ENCODE peak calls at places on chromosome 20, in five cellular contexts. U, K, F, R and L are unnamed samples.

GRCh38 chr20:10603971-10604864 is 69.6 kb downstream of the JAG1 start:
- DNase-seq in F (no peak), K (no peak), R (peak; percentile 99), U (no peak), L (no peak)

GRCh38 chr20:7758436-7758835 is 181.8 kb downstream of the HAO1 start:
- DNase-seq in U (no peak), F (no peak), R (no peak), K (no peak), L (no peak)

GRCh38 chr20:8305449-8305978 is 173.4 kb downstream of the PLCB1 start:
- DNase-seq in U (peak; percentile 72), K (peak; percentile 57), F (peak; percentile 30), R (peak; percentile 83), L (peak; percentile 63)

GRCh38 chr20:13389115-13389514 is 168.0 kb downstream of the ISM1 start:
- DNase-seq in K (no peak), R (no peak), F (no peak), U (no peak), L (no peak)

GRCh38 chr20:49320460-49320859 is 42.6 kb upstream of the ZNFX1 start:
- DNase-seq in K (peak; percentile 63), F (no peak), R (peak; percentile 47), U (no peak), L (peak; percentile 68)

GRCh38 chr20:24863356-24863755 is 85.7 kb upstream of the CST7 start:
- DNase-seq in F (no peak), K (no peak), R (no peak), U (no peak), L (no peak)

GRCh38 chr20:57483287-57484050 is 41.5 kb downstream of the CTCFL start:
- DNase-seq in F (peak; percentile 94), K (no peak), R (no peak), U (no peak), L (no peak)

GRCh38 chr20:13041574-13042457 is 33.0 kb downstream of the SPTLC3 start:
- DNase-seq in U (no peak), K (no peak), R (no peak), F (no peak), L (no peak)

GRCh38 chr20:42366626-42367025 is 748.4 kb upstream of the CHD6 start:
- DNase-seq in F (no peak), U (no peak), R (no peak), K (no peak), L (no peak)

GRCh38 chr20:7728373-7728772 is 211.9 kb downstream of the HAO1 start:
- DNase-seq in F (no peak), U (no peak), K (no peak), R (no peak), L (no peak)

GRCh38 chr20:9400371-9401025 is 113.9 kb upstream of the LAMP5 start:
- DNase-seq in F (no peak), U (no peak), K (no peak), R (no peak), L (no peak)

GRCh38 chr20:50191566-50192363 is 1.1 kb downstream of the CEBPB start:
- DNase-seq in K (no peak), U (no peak), F (no peak), R (peak; percentile 42), L (peak; percentile 59)

GRCh38 chr20:11891081-11891826 is 26.4 kb upstream of the BTBD3 start:
- DNase-seq in F (no peak), K (no peak), U (no peak), R (peak; percentile 80), L (no peak)

GRCh38 chr20:11777861-11778570 is 139.7 kb upstream of the BTBD3 start:
- DNase-seq in R (no peak), U (no peak), F (no peak), K (no peak), L (no peak)

GRCh38 chr20:17502105-17502504 is 29.1 kb downstream of the BFSP1 start:
- DNase-seq in U (no peak), F (no peak), K (no peak), R (no peak), L (no peak)

DNA sequence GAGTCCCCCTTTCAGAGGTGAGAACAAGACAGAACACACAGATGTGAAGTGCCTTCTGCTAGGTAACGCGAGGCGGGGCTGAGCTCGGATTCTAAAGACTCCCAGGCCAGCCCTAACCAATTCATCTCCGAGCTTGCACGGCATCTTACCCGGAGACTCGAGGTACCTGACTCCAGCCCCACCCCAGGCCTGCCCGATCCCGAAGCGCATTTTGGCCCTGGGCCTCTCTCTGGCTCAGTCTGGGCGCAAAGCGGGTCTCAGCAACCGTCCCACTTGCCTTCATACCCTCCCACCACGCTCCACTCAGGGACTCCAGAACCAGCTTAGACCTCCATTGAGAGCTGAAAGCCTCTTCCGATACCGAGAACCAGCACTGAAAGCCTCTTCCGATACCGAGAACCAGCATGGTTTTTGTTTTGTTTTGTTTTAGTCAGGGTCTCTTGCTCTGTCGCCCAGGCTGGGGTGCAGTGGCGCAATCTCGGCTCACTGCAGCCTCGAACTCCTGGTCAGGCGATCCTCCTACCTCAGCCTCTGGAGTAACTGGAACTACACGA is 661 bp upstream of the DYNLRB1 start:
- DNase-seq in R (peak; percentile 65), F (peak; percentile 56), U (peak; percentile 67), K (peak; percentile 69), L (peak; percentile 67)
- TF ChIP-seq SUZ12 in R (no peak), F (no peak), U (no peak), K (no peak), L (no peak)

DNA sequence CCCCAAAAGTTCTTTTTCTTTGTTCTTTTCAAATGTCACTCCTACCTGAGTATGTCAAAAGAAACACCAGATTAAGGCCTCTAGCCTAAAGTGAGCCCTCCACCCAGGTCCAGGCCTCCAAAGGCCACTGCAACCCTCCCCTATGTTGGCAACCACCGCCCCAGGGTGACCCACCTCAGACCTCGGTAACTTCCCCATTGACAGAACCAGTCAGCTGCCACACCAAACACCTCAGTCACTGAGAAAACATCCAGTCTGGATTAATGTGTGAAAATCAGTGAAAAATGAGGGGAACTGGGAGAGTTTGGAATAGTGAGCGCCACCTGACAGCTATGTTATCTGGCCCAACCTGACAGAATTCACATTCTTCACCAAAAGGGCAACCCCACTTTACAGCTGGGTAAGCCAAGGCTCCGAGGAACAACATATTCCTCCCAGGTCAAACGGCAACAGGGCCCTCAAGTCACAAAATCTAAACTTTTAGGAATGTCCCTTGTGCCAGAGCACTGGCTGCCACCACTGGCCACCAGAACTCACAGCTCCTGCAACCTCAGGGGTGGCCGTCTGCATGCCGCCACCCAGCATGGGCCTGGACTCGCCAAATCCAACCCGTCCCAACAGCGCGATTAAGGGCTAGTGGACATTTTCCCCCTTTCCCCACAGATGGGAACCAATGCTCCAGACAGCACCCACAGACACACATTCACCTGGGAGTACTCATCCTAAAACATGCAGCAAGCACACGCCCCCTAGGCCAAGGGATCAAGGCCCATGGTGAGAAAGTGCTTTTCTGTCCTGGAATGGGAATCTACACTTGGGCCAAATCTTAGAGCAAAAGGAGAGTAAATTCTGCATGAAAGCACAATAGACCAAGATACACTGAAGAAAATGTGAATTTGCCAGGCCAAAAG is 4.8 kb downstream of the TAF4 start:
- DNase-seq in F (no peak), U (no peak), R (no peak), K (no peak), L (no peak)
- TF ChIP-seq SUZ12 in F (no peak), U (no peak), R (no peak), K (no peak), L (no peak)

DNA sequence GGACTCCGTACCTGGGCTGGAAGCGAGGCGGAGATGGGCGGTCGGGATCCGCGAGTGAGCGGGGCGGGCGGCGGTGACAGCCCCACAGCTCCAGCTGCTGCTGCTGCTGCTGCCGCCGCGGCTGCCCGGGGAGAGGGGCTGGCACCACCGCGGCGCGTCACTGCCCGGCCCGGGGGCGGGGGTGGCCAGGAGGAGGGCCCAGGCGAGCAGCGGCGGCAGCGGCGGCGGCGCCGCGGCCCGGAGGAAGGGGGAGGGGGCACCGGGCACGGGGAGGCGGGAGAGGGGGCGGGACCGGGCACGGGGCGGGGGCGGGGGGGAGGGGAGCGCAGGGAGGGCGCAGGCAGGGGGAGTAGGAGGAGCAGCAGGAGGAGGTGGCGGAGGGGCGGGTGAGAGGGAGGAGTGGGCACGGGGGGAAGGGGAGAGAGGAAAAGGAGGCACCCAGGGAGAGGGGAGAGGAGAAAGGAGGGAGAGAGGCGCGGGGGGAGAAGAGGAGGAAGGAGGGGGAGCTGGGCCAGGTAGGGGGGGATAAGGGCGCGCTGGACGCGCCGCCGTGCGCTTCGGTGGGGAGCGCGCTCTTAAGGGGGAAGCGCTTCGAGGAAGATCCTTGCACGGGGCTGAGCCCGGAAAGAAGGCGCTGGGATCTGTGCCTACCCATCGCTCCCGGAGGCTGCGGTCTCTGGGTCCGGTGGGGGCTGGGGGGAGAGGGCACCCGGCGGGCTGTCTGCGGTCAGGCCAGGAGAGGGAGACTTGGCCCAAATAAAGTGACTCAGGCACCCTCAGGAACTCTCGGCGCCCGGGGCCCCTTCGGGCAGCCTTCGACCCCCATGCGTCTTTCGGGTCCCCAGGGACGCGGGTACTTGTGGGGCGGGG is 101.5 kb downstream of the NOL4L start:
- DNase-seq in F (no peak), K (no peak), R (peak; percentile 72), U (no peak), L (peak; percentile 62)
- TF ChIP-seq SUZ12 in F (no peak), K (no peak), R (no peak), U (no peak), L (no peak)

DNA sequence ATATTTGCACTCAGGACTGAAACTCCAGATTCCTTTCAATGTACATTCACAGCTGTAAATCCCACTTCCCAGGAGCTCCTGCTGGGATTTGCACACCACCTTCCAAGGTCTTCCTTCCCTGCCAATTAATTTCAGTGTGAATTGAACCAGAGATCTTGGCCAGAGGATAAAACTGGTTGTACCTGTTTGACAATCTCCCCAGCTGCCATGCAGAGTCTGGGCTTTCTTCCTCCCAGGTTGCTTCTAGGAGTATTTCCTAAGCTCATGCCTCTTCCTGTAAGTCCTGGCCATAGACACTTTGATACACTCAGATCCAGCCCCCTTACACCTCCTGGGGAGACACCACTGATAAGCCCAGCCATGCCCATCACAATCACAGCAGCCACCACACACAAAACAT is 15.6 kb downstream of the MAFB start:
- DNase-seq in K (no peak), U (no peak), F (no peak), R (no peak), L (no peak)
- TF ChIP-seq SUZ12 in K (no peak), U (no peak), F (no peak), R (no peak), L (no peak)

DNA sequence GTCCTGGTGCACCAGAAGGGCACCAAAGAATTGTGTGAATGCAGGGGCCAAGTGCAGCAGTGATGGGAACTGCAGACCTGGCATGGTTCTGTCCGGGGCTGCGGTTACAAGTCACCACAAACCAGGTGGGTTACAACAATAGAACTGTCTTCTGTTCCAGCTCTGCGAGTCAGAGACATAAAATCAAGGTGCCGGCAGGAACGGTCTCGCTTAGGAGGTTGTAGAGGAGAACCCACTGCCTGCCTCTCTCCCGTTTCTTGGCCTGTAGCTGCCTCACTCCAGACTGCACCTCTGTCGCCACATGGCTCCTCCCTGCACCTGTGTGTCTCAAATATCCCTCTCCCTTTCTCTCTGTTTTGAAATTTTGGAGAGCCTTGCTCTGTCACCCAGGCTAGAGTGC is 143.3 kb downstream of the TAF4 start:
- DNase-seq in U (no peak), F (no peak), K (no peak), R (no peak), L (no peak)
- TF ChIP-seq SUZ12 in U (no peak), F (no peak), K (no peak), R (no peak), L (no peak)